ENCODE peak calls at places on chromosomes 16 and 17, in nine cellular contexts. F, R, O, D, C, K, G, E and L are unnamed samples.
A peak's percentile ranks its signal among the peaks of the same experiment; 100 is the strongest.

GRCh38 chr16:89639385-89639784 is 18.1 kb downstream of the CHMP1A start:
- DNase-seq in D (no peak), C (no peak), R (no peak), O (no peak), K (no peak), F (no peak), E (no peak), G (no peak), L (no peak)

GRCh38 chr17:77140878-77141767 is at the start of gene SEC14L1:
- DNase-seq in E (no peak), F (peak; percentile 72), C (no peak), K (no peak), R (peak; percentile 10), O (no peak), G (peak; percentile 26), D (peak; percentile 55), L (no peak)

GRCh38 chr16:67158637-67159600 is 790 bp downstream of the TRADD start:
- DNase-seq in K (peak; percentile 52), O (peak; percentile 74), F (peak; percentile 57), G (no peak), R (peak; percentile 80), D (no peak), E (no peak), C (no peak), L (peak; percentile 78)

GRCh38 chr17:63314766-63315165 is 131.3 kb downstream of the CYB561 start:
- DNase-seq in O (no peak), F (no peak), C (no peak), G (no peak), E (no peak), R (no peak), D (no peak), K (no peak), L (no peak)

GRCh38 chr17:27473190-27473747 is 17.0 kb downstream of the KSR1 start:
- DNase-seq in C (no peak), O (no peak), R (no peak), G (no peak), E (no peak), K (no peak), D (no peak), F (no peak), L (no peak)

GRCh38 chr17:27488263-27488662 is 32.0 kb downstream of the KSR1 start:
- DNase-seq in G (no peak), R (no peak), F (no peak), O (no peak), C (no peak), D (no peak), E (no peak), K (no peak), L (no peak)

GRCh38 chr16:53511403-53512280 is 8.6 kb upstream of the AKTIP start:
- DNase-seq in O (no peak), C (no peak), R (no peak), D (no peak), G (peak; percentile 29), E (no peak), K (no peak), F (no peak), L (no peak)

GRCh38 chr16:17440131-17440530 is 30.6 kb downstream of the XYLT1 start:
- DNase-seq in R (no peak), O (no peak), F (no peak), D (no peak), C (no peak), G (no peak), E (no peak), K (no peak), L (no peak)

GRCh38 chr17:36657763-36658490 is 56.5 kb downstream of the MRM1 start:
- DNase-seq in F (no peak), E (no peak), O (no peak), G (peak; percentile 61), R (no peak), C (no peak), D (no peak), K (no peak), L (no peak)

GRCh38 chr17:61403846-61404701 is 4.4 kb downstream of the TBX2 start:
- DNase-seq in O (no peak), G (no peak), R (no peak), E (peak; percentile 63), F (no peak), D (no peak), C (no peak), K (no peak), L (no peak)

GRCh38 chr17:59111539-59111938 is 4.9 kb upstream of the TRIM37 start:
- DNase-seq in E (no peak), D (no peak), K (no peak), R (no peak), O (no peak), G (no peak), F (no peak), C (no peak), L (no peak)

GRCh38 chr16:27547134-27547533 is 2.6 kb downstream of the GTF3C1 start:
- DNase-seq in E (peak; percentile 64), C (no peak), G (no peak), F (peak; percentile 60), R (no peak), O (no peak), D (no peak), K (no peak), L (no peak)

GRCh38 chr17:55737976-55738501 is 12.8 kb upstream of the PCTP start:
- DNase-seq in G (no peak), E (no peak), D (no peak), C (no peak), O (no peak), R (no peak), F (no peak), K (no peak), L (no peak)

GRCh38 chr16:87956771-87957279 is 5.6 kb downstream of the BANP start:
- DNase-seq in E (no peak), F (peak; percentile 65), O (no peak), D (peak; percentile 49), G (no peak), R (peak; percentile 29), K (peak; percentile 32), C (peak; percentile 24), L (peak; percentile 21)

GRCh38 chr16:81179219-81179618 is 59.3 kb upstream of the BCO1 start:
- DNase-seq in E (no peak), O (no peak), G (no peak), R (no peak), D (no peak), K (no peak), F (no peak), C (no peak), L (no peak)

GRCh38 chr17:7308625-7309433 is 1.4 kb downstream of the EIF5A start:
- DNase-seq in D (peak; percentile 56), F (peak; percentile 89), E (peak; percentile 92), G (peak; percentile 22), O (peak; percentile 85), C (peak; percentile 57), R (peak; percentile 90), K (peak; percentile 97), L (peak; percentile 90)

GRCh38 chr17:67326440-67326839 is 39.9 kb downstream of the PSMD12 start:
- DNase-seq in K (no peak), C (no peak), F (no peak), R (no peak), E (no peak), O (no peak), D (no peak), G (no peak), L (no peak)

GRCh38 chr17:1491406-1492248 is 859 bp downstream of the MYO1C start:
- DNase-seq in F (peak; percentile 67), O (peak; percentile 35), R (no peak), G (no peak), C (no peak), E (peak; percentile 91), K (peak; percentile 83), D (peak; percentile 37), L (peak; percentile 21)

GRCh38 chr17:83179811-83180210 is 100.4 kb downstream of the METRNL start:
- DNase-seq in E (no peak), R (no peak), C (no peak), G (peak; percentile 50), O (no peak), K (no peak), D (no peak), F (no peak), L (no peak)